ENCODE peak calls at places on chromosomes 13 and 19, in six cellular contexts. One of them, this sample, is unnamed.

GRCh38 chr13:70203661-70204229 is 95.5 kb upstream of the KLHL1 start:
- DNase-seq in H1: no peak
- DNase-seq in mesenchymal stem cell: no peak
- DNase-seq in H9: no peak
- DNase-seq in IMR-90: no peak
- DNase-seq in trophoblast cell: no peak
- DNase-seq in this sample: no peak

GRCh38 chr13:44238011-44238421 is 135.6 kb upstream of the SERP2 start:
- DNase-seq in IMR-90: peak
- DNase-seq in H9: no peak
- DNase-seq in mesenchymal stem cell: peak
- DNase-seq in H1: no peak
- DNase-seq in trophoblast cell: no peak
- DNase-seq in this sample: no peak

GRCh38 chr19:49339364-49340068 is 4.3 kb downstream of the CD37 start:
- DNase-seq in H9: peak
- DNase-seq in trophoblast cell: peak
- DNase-seq in IMR-90: peak
- DNase-seq in H1: peak
- DNase-seq in mesenchymal stem cell: peak
- DNase-seq in this sample: peak

GRCh38 chr13:112769615-112770014 is 79.8 kb downstream of the ATP11A start:
- DNase-seq in trophoblast cell: no peak
- DNase-seq in H1: no peak
- DNase-seq in H9: peak
- DNase-seq in mesenchymal stem cell: no peak
- DNase-seq in IMR-90: no peak
- DNase-seq in this sample: no peak

GRCh38 chr13:110218601-110219201 is 88.3 kb downstream of the COL4A1 start:
- DNase-seq in mesenchymal stem cell: no peak
- DNase-seq in H1: no peak
- DNase-seq in IMR-90: no peak
- DNase-seq in H9: no peak
- DNase-seq in trophoblast cell: no peak
- DNase-seq in this sample: no peak

GRCh38 chr19:49512970-49513745 is 697 bp downstream of the FCGRT start:
- DNase-seq in H9: peak
- DNase-seq in H1: no peak
- DNase-seq in IMR-90: no peak
- DNase-seq in trophoblast cell: no peak
- DNase-seq in mesenchymal stem cell: peak
- DNase-seq in this sample: peak

GRCh38 chr19:36030264-36031148 is 2.2 kb downstream of the CLIP3 start:
- DNase-seq in trophoblast cell: peak
- DNase-seq in IMR-90: peak
- DNase-seq in mesenchymal stem cell: no peak
- DNase-seq in H1: no peak
- DNase-seq in H9: no peak
- DNase-seq in this sample: no peak

GRCh38 chr13:20221772-20222171 is 10.3 kb downstream of the GJB6 start:
- DNase-seq in trophoblast cell: peak
- DNase-seq in IMR-90: no peak
- DNase-seq in mesenchymal stem cell: no peak
- DNase-seq in H1: no peak
- DNase-seq in H9: no peak
- DNase-seq in this sample: no peak

GRCh38 chr13:86591862-86592261 is 792.6 kb upstream of the SLITRK6 start:
- DNase-seq in H9: no peak
- DNase-seq in trophoblast cell: no peak
- DNase-seq in IMR-90: peak
- DNase-seq in mesenchymal stem cell: peak
- DNase-seq in H1: no peak
- DNase-seq in this sample: no peak

GRCh38 chr19:50173144-50173543 is 10.1 kb upstream of the IZUMO2 start:
- DNase-seq in H9: no peak
- DNase-seq in trophoblast cell: peak
- DNase-seq in IMR-90: no peak
- DNase-seq in mesenchymal stem cell: no peak
- DNase-seq in H1: no peak
- DNase-seq in this sample: no peak

GRCh38 chr19:13036366-13036976 is 41.2 kb downstream of the NFIX start:
- DNase-seq in trophoblast cell: peak
- DNase-seq in mesenchymal stem cell: no peak
- DNase-seq in H1: no peak
- DNase-seq in H9: no peak
- DNase-seq in IMR-90: peak
- DNase-seq in this sample: no peak

GRCh38 chr13:99124695-99125334 is 75.8 kb upstream of the UBAC2 start:
- DNase-seq in H1: no peak
- DNase-seq in trophoblast cell: peak
- DNase-seq in mesenchymal stem cell: peak
- DNase-seq in IMR-90: peak
- DNase-seq in H9: no peak
- DNase-seq in this sample: no peak

GRCh38 chr13:109844396-109844795 is 58.0 kb upstream of the IRS2 start:
- DNase-seq in mesenchymal stem cell: peak
- DNase-seq in trophoblast cell: no peak
- DNase-seq in IMR-90: peak
- DNase-seq in H1: no peak
- DNase-seq in H9: no peak
- DNase-seq in this sample: no peak

GRCh38 chr13:28958018-28958417 is 137.9 kb downstream of the MTUS2 start:
- DNase-seq in trophoblast cell: no peak
- DNase-seq in mesenchymal stem cell: no peak
- DNase-seq in H1: no peak
- DNase-seq in H9: no peak
- DNase-seq in IMR-90: no peak
- DNase-seq in this sample: no peak

GRCh38 chr13:94480672-94481145 is 1.2 kb upstream of the DCT start:
- DNase-seq in IMR-90: peak
- DNase-seq in trophoblast cell: no peak
- DNase-seq in H1: no peak
- DNase-seq in mesenchymal stem cell: peak
- DNase-seq in H9: no peak
- DNase-seq in this sample: no peak

GRCh38 chr13:81480634-81481033 is 1139.7 kb upstream of the SPRY2 start:
- DNase-seq in mesenchymal stem cell: no peak
- DNase-seq in trophoblast cell: no peak
- DNase-seq in H1: no peak
- DNase-seq in IMR-90: no peak
- DNase-seq in H9: no peak
- DNase-seq in this sample: no peak

GRCh38 chr19:38713227-38713649 is 31.0 kb downstream of the CAPN12 start:
- DNase-seq in H9: no peak
- DNase-seq in H1: no peak
- DNase-seq in mesenchymal stem cell: no peak
- DNase-seq in trophoblast cell: no peak
- DNase-seq in IMR-90: peak
- DNase-seq in this sample: no peak

GRCh38 chr19:46494115-46494935 is 1.3 kb downstream of the PNMA8B start:
- DNase-seq in trophoblast cell: no peak
- DNase-seq in H9: no peak
- DNase-seq in IMR-90: no peak
- DNase-seq in H1: no peak
- DNase-seq in mesenchymal stem cell: no peak
- DNase-seq in this sample: no peak

GRCh38 chr19:11963566-11964355 is 1.1 kb upstream of the ZNF763 start:
- DNase-seq in H1: peak
- DNase-seq in mesenchymal stem cell: peak
- DNase-seq in trophoblast cell: peak
- DNase-seq in IMR-90: peak
- DNase-seq in H9: peak
- DNase-seq in this sample: peak

GRCh38 chr19:14337510-14337909 is 43.7 kb upstream of the ADGRE5 start:
- DNase-seq in trophoblast cell: peak
- DNase-seq in H9: peak
- DNase-seq in IMR-90: no peak
- DNase-seq in H1: no peak
- DNase-seq in mesenchymal stem cell: peak
- DNase-seq in this sample: no peak

GRCh38 chr13:109331898-109332297 is 454.5 kb downstream of the IRS2 start:
- DNase-seq in trophoblast cell: peak
- DNase-seq in IMR-90: peak
- DNase-seq in mesenchymal stem cell: peak
- DNase-seq in H1: no peak
- DNase-seq in H9: no peak
- DNase-seq in this sample: no peak

GRCh38 chr19:29450306-29450705 is 75.5 kb upstream of the VSTM2B start:
- DNase-seq in trophoblast cell: no peak
- DNase-seq in IMR-90: no peak
- DNase-seq in H1: no peak
- DNase-seq in mesenchymal stem cell: no peak
- DNase-seq in H9: no peak
- DNase-seq in this sample: no peak

GRCh38 chr13:24050292-24050711 is 110.2 kb upstream of the SPATA13 start:
- DNase-seq in H9: no peak
- DNase-seq in mesenchymal stem cell: peak
- DNase-seq in H1: no peak
- DNase-seq in IMR-90: peak
- DNase-seq in trophoblast cell: peak
- DNase-seq in this sample: no peak

GRCh38 chr13:40626566-40626965 is 39.9 kb downstream of the FOXO1 start:
- DNase-seq in IMR-90: no peak
- DNase-seq in mesenchymal stem cell: no peak
- DNase-seq in trophoblast cell: no peak
- DNase-seq in H1: no peak
- DNase-seq in H9: no peak
- DNase-seq in this sample: no peak

GRCh38 chr19:48182434-48182833 is 12.0 kb downstream of the ZSWIM9 start:
- DNase-seq in H9: peak
- DNase-seq in IMR-90: no peak
- DNase-seq in mesenchymal stem cell: no peak
- DNase-seq in H1: no peak
- DNase-seq in trophoblast cell: no peak
- DNase-seq in this sample: no peak

GRCh38 chr19:55383789-55384575 is at the start of gene TMEM238:
- DNase-seq in IMR-90: peak
- DNase-seq in H9: peak
- DNase-seq in trophoblast cell: peak
- DNase-seq in H1: no peak
- DNase-seq in mesenchymal stem cell: peak
- DNase-seq in this sample: peak

GRCh38 chr19:55385236-55385748 is 440 bp upstream of the RPL28 start:
- DNase-seq in H1: peak
- DNase-seq in H9: peak
- DNase-seq in trophoblast cell: peak
- DNase-seq in mesenchymal stem cell: peak
- DNase-seq in IMR-90: peak
- DNase-seq in this sample: peak

GRCh38 chr19:55386515-55386947 is 799 bp downstream of the RPL28 start:
- DNase-seq in IMR-90: no peak
- DNase-seq in mesenchymal stem cell: no peak
- DNase-seq in trophoblast cell: peak
- DNase-seq in H1: no peak
- DNase-seq in H9: no peak
- DNase-seq in this sample: no peak

GRCh38 chr19:55384576-55385235 is 614 bp upstream of the TMEM238 start:
- DNase-seq in mesenchymal stem cell: no peak
- DNase-seq in H9: no peak
- DNase-seq in H1: no peak
- DNase-seq in trophoblast cell: no peak
- DNase-seq in IMR-90: no peak
- DNase-seq in this sample: no peak

GRCh38 chr19:55385749-55386514 is at the start of gene RPL28:
- DNase-seq in H1: peak
- DNase-seq in H9: peak
- DNase-seq in IMR-90: peak
- DNase-seq in mesenchymal stem cell: peak
- DNase-seq in trophoblast cell: peak
- DNase-seq in this sample: peak
- H2AK5ac ChIP-seq in H1: peak
- H2AK5ac ChIP-seq in H9: no peak
- H2AK5ac ChIP-seq in IMR-90: peak
- H2AK5ac ChIP-seq in mesenchymal stem cell: no peak
- H2AK5ac ChIP-seq in trophoblast cell: peak
- H2AK5ac ChIP-seq in this sample: peak

DNA sequence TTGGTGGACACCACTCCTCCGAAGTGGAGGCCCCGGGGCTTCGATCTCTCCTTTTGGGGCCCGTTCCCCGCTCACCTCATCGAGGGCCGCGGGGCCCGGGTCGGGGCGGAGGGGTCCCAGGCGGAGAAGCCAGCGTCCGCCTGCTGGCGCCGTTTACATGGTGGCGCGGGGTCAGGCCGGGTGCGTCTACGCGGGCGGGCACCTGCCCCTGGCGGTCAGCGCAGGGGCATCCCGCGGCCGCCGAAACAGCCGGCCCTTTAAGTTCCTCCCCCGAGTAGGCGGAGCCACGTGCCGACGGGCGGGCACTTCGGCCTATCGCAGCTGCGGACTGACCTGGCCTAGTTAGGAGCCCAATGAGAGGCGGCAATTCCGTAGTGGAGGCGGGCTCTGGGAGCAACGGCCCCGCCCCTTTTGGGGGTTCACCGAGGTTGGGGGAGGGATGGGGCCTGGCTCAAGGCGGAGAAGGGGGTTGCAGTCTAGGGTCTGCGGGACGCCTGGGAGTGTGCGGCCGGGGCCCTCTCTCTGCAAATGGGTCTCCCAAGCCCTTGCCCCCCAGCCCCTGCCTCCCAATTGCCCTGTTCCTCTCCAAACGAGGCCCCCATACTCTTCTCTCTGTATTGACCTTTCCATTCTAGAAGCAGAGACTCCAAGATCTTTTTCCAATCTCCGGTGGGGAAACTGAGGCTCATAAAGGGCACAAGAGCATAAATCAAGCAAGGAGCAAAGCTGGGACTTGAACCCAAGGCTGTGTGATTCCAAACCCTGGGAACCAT is at the start of gene ABHD8:
- DNase-seq in H1: no peak
- DNase-seq in H9: peak
- DNase-seq in trophoblast cell: peak
- DNase-seq in IMR-90: peak
- DNase-seq in mesenchymal stem cell: peak
- DNase-seq in this sample: peak
- H2AFZ ChIP-seq in H1: no peak
- H2AFZ ChIP-seq in H9: no peak
- H2AFZ ChIP-seq in trophoblast cell: peak
- H2AFZ ChIP-seq in IMR-90: peak
- H2AFZ ChIP-seq in mesenchymal stem cell: no peak
- H2AFZ ChIP-seq in this sample: peak

GRCh38 chr19:9917322-9917721 is 19.0 kb downstream of the OLFM2 start:
- DNase-seq in IMR-90: peak
- DNase-seq in H1: no peak
- DNase-seq in mesenchymal stem cell: peak
- DNase-seq in trophoblast cell: peak
- DNase-seq in H9: peak
- DNase-seq in this sample: no peak
- H4K8ac ChIP-seq in IMR-90: peak
- H4K8ac ChIP-seq in H1: no peak
- H4K8ac ChIP-seq in mesenchymal stem cell: no peak
- H4K8ac ChIP-seq in trophoblast cell: peak
- H4K8ac ChIP-seq in H9: no peak
- H4K8ac ChIP-seq in this sample: no peak

DNA sequence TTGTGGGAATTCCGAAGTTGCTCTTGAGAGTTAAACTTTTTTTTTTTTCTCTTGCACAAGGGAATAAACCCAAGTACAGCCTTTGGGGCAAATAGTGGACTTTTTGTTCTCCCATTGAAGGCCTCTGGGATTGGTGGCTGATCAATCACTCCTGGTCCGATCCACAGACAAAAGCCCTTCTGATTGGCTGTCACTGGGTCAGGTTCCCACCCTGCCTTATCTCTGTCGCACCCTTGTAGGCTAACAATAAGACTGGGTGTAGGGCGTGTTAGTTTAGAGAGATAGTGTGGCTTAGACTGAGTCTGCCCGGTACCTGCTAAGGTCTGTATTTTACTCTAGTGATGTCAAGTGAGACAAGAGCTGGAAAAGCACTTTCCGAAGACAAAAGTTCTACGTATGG is 380.8 kb downstream of the NDFIP2 start:
- DNase-seq in H1: no peak
- DNase-seq in mesenchymal stem cell: no peak
- DNase-seq in IMR-90: no peak
- DNase-seq in trophoblast cell: no peak
- DNase-seq in H9: no peak
- DNase-seq in this sample: no peak
- H2AK5ac ChIP-seq in H1: no peak
- H2AK5ac ChIP-seq in mesenchymal stem cell: no peak
- H2AK5ac ChIP-seq in IMR-90: no peak
- H2AK5ac ChIP-seq in trophoblast cell: no peak
- H2AK5ac ChIP-seq in H9: no peak
- H2AK5ac ChIP-seq in this sample: no peak

This sample was measured in neuronal stem cell.